ENCODE peak calls at places on chromosome 19, in ten cellular contexts. O, N, G, L, B, M, D, C, K and T are unnamed samples. For H3K9me3, the result is how much of the 10 kb centered on the place peaks cover.

GRCh38 chr19:54209748-54210494 is 9.3 kb downstream of the RPS9 start:
- DNase-seq in G (peak), B (peak), M (peak), D (peak), L (peak), O (no peak), N (peak), C (peak), K (no peak), T (peak)

GRCh38 chr19:18939922-18940775 is 868 bp downstream of the HOMER3 start:
- DNase-seq in O (peak), N (peak), L (peak), M (peak), B (peak), G (peak), C (peak), K (no peak), D (peak), T (peak)

GRCh38 chr19:11205939-11206570 is 8.7 kb upstream of the KANK2 start:
- DNase-seq in M (no peak), N (no peak), G (no peak), C (no peak), D (no peak), K (no peak), O (no peak), L (no peak), B (no peak), T (no peak)

GRCh38 chr19:39194832-39195542 is 1.8 kb upstream of the NCCRP1 start:
- DNase-seq in C (no peak), O (peak), N (no peak), G (no peak), D (peak), B (no peak), M (no peak), L (no peak), K (no peak), T (no peak)

GRCh38 chr19:39428309-39429112 is 7.2 kb downstream of the RPS16 start:
- DNase-seq in O (peak), B (peak), D (no peak), K (no peak), M (peak), L (peak), N (peak), G (peak), C (peak), T (no peak)

GRCh38 chr19:41013359-41013758 is 22.3 kb downstream of the CYP2B6 start:
- DNase-seq in B (no peak), L (no peak), M (no peak), G (no peak), D (no peak), N (no peak), K (no peak), C (no peak), O (no peak), T (no peak)

GRCh38 chr19:31338069-31338767 is 11.0 kb downstream of the TSHZ3 start:
- DNase-seq in B (peak), K (no peak), O (peak), G (peak), C (peak), L (peak), M (no peak), N (no peak), D (peak), T (peak)

GRCh38 chr19:45973564-45974338 is at the start of gene NOVA2:
- DNase-seq in C (peak), G (peak), K (peak), N (peak), B (peak), D (peak), L (peak), O (peak), M (peak), T (peak)

GRCh38 chr19:15320118-15320517 is 12.2 kb downstream of the BRD4 start:
- DNase-seq in D (no peak), M (no peak), B (no peak), C (no peak), K (no peak), O (no peak), N (no peak), L (no peak), G (no peak), T (no peak)

GRCh38 chr19:49771674-49772139 is 4.9 kb downstream of the AP2A1 start:
- DNase-seq in D (no peak), O (no peak), G (no peak), C (no peak), L (no peak), M (no peak), K (no peak), B (no peak), N (no peak), T (no peak)

GRCh38 chr19:28281676-28282075 is 931.3 kb downstream of the UQCRFS1 start:
- DNase-seq in B (no peak), K (no peak), D (no peak), N (no peak), L (no peak), G (no peak), M (no peak), O (no peak), C (no peak), T (no peak)

GRCh38 chr19:41239961-41240574 is 21.0 kb downstream of the AXL start:
- DNase-seq in C (no peak), D (no peak), K (no peak), M (no peak), G (no peak), B (no peak), N (no peak), O (no peak), L (no peak), T (no peak)

GRCh38 chr19:6219147-6219525 is 60.6 kb downstream of the MLLT1 start:
- DNase-seq in D (no peak), L (no peak), G (no peak), M (no peak), B (no peak), K (no peak), O (no peak), N (no peak), C (no peak), T (peak)

GRCh38 chr19:45607071-45608029 is 5.3 kb upstream of the GPR4 start:
- DNase-seq in C (peak), G (peak), K (peak), O (peak), B (peak), M (peak), L (peak), N (peak), D (peak), T (peak)

GRCh38 chr19:51916167-51916566 is 11.1 kb upstream of the ZNF613 start:
- DNase-seq in O (no peak), L (no peak), D (no peak), C (no peak), K (no peak), G (no peak), M (no peak), N (no peak), B (no peak), T (no peak)
- H3K9me3 ChIP-seq in O (under half), L (half or more), D (under half), C (half or more), K (under half), G (under half), M (under half), N (half or more), B (half or more), T (half or more)

DNA sequence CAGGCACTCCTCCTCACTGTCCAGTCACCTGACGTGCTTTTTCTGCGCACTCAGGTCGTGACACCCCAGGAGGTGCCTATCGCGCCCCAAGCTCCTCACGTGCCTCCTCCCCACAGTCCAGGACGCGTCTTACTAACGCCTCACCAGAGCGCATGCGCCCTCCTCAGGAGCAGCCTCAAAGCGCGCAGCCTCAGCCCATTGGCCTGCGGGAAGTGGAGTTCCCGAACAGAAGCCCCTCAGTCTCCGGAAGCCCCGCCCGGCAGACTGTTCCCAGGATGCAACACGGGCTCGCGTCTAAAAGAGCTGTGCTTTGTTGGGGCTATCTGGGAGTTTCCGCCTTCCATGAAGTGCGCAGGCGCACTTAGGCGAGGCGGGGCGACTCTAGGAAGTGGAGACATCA is 8.3 kb upstream of the ZNF556 start:
- DNase-seq in N (no peak), B (no peak), L (no peak), G (no peak), M (no peak), K (no peak), D (no peak), O (no peak), C (no peak), T (no peak)
- H3K9me3 ChIP-seq in N (half or more), B (under half), L (half or more), G (under half), M (under half), K (under half), D (under half), O (under half), C (half or more), T (under half)

GRCh38 chr19:56015756-56016155 is 29.2 kb downstream of the NLRP5 start:
- DNase-seq in C (no peak), B (no peak), D (no peak), O (peak), G (no peak), K (no peak), L (no peak), N (no peak), M (no peak), T (no peak)
- H3K9me3 ChIP-seq in C (under half), B (under half), D (under half), O (under half), G (under half), K (under half), L (under half), N (under half), M (under half), T (under half)

GRCh38 chr19:8567522-8568172 is 9.6 kb downstream of the MYO1F start:
- DNase-seq in L (no peak), M (peak), D (no peak), G (no peak), K (no peak), N (no peak), C (peak), B (no peak), O (no peak), T (no peak)

GRCh38 chr19:8571006-8571411 is 6.2 kb downstream of the MYO1F start:
- DNase-seq in K (peak), L (no peak), M (peak), D (no peak), C (peak), O (no peak), N (peak), B (peak), G (peak), T (peak)

GRCh38 chr19:8569066-8569761 is 8.0 kb downstream of the MYO1F start:
- DNase-seq in D (no peak), G (peak), C (peak), M (peak), K (peak), L (no peak), B (peak), N (peak), O (no peak), T (no peak)

GRCh38 chr19:8561071-8561764 is 16.0 kb downstream of the MYO1F start:
- DNase-seq in C (no peak), N (no peak), G (no peak), L (no peak), M (no peak), B (no peak), D (no peak), O (no peak), K (no peak), T (no peak)

GRCh38 chr19:8566855-8567254 is 10.4 kb downstream of the MYO1F start:
- DNase-seq in C (no peak), O (no peak), B (no peak), L (no peak), N (no peak), M (no peak), D (no peak), G (no peak), K (no peak), T (no peak)
- H3K9me3 ChIP-seq in C (under half), O (under half), B (under half), L (under half), N (under half), M (under half), D (under half), G (under half), K (under half), T (under half)